ENCODE peak calls at places on chromosomes 6 and 20, in eight cellular contexts. Z is hepatic stellate cell; V is stimulated activated CD8-positive, alpha-beta memory T cell treated with anti-CD3 and anti-CD28 coated beads, Interleukin-4, amount 100 ng/mL, for 1 hour; B is stimulated activated CD4-positive, alpha-beta T cell treated with anti-CD3 and anti-CD28 coated beads, TNF-alpha, amount 100 ng/mL, for 24 hours; T is C1 segment of cervical spinal cord; N is amygdala; Y is PC-3; O is suprapubic skin. R is an unnamed sample.

GRCh38 chr6:25401711-25402110 is 122.5 kb downstream of the CARMIL1 start:
- DNase-seq in V (no peak), Y (no peak), O (no peak), N (no peak), B (no peak), Z (no peak), T (no peak), R (no peak)

GRCh38 chr6:74070091-74070490 is 374.1 kb downstream of the CD109 start:
- DNase-seq in B (no peak), Z (no peak), O (no peak), V (no peak), Y (peak), T (no peak), N (no peak), R (no peak)

GRCh38 chr20:19918965-19919329 is 98.2 kb upstream of the NAA20 start:
- DNase-seq in Z (no peak), V (no peak), N (no peak), O (no peak), B (no peak), T (no peak), Y (no peak), R (no peak)

GRCh38 chr20:63232235-63233060 is 3.3 kb upstream of the BIRC7 start:
- DNase-seq in N (no peak), B (no peak), Z (peak), O (no peak), T (no peak), V (no peak), Y (peak), R (peak)

GRCh38 chr6:118187568-118188164 is 280.6 kb downstream of the SLC35F1 start:
- DNase-seq in T (no peak), B (no peak), Z (peak), O (no peak), V (no peak), N (no peak), Y (no peak), R (no peak)

GRCh38 chr6:141398954-141399353 is 733.8 kb upstream of the GJE1 start:
- DNase-seq in T (no peak), Y (no peak), Z (no peak), N (no peak), V (no peak), O (no peak), B (no peak), R (no peak)

GRCh38 chr6:52352239-52353008 is 9.5 kb upstream of the PAQR8 start:
- DNase-seq in Y (peak), B (no peak), V (no peak), Z (peak), O (no peak), T (no peak), N (no peak), R (peak)

GRCh38 chr6:7721654-7722053 is 4.2 kb upstream of the BMP6 start:
- DNase-seq in T (no peak), N (no peak), Z (peak), O (no peak), V (no peak), B (no peak), Y (peak), R (no peak)

GRCh38 chr20:19223640-19224039 is 11.2 kb downstream of the SLC24A3 start:
- DNase-seq in N (no peak), V (no peak), B (no peak), Z (no peak), Y (peak), T (no peak), O (no peak), R (no peak)

GRCh38 chr6:157996918-157997702 is 15.4 kb downstream of the SYNJ2 start:
- DNase-seq in Y (no peak), T (no peak), V (no peak), Z (no peak), N (no peak), B (no peak), O (no peak), R (no peak)

R was measured in RWPE1.